ENCODE peak calls at places on chromosomes 5 and 9, in six cellular contexts. One of them, this sample, is unnamed.

GRCh38 chr9:137619240-137620090 is 660 bp downstream of the EHMT1 start:
- DNase-seq in MV-4-11: peak; percentile 15
- DNase-seq in activated effector memory CD4-positive, alpha-beta T cell treated with Interleukin-2 at 50 U/mL for 16 hours: peak; percentile 19
- DNase-seq in anterior cingulate cortex: no peak
- DNase-seq in fibroblast of villous mesenchyme: peak; percentile 56
- DNase-seq in PC-3: peak; percentile 39
- DNase-seq in this sample: no peak

GRCh38 chr5:137498736-137499505 is at the start of gene SPOCK1:
- DNase-seq in MV-4-11: peak; percentile 56
- DNase-seq in activated effector memory CD4-positive, alpha-beta T cell treated with Interleukin-2 at 50 U/mL for 16 hours: peak; percentile 4
- DNase-seq in anterior cingulate cortex: peak; percentile 72
- DNase-seq in fibroblast of villous mesenchyme: peak; percentile 67
- DNase-seq in PC-3: peak; percentile 76
- DNase-seq in this sample: peak; percentile 85

GRCh38 chr5:149002761-149003689 is 59.8 kb downstream of the SH3TC2 start:
- DNase-seq in MV-4-11: no peak
- DNase-seq in activated effector memory CD4-positive, alpha-beta T cell treated with Interleukin-2 at 50 U/mL for 16 hours: no peak
- DNase-seq in anterior cingulate cortex: no peak
- DNase-seq in fibroblast of villous mesenchyme: peak; percentile 63
- DNase-seq in PC-3: peak; percentile 95
- DNase-seq in this sample: no peak

GRCh38 chr5:62139741-62140140 is 166.3 kb upstream of the KIF2A start:
- DNase-seq in MV-4-11: peak; percentile 63
- DNase-seq in activated effector memory CD4-positive, alpha-beta T cell treated with Interleukin-2 at 50 U/mL for 16 hours: no peak
- DNase-seq in anterior cingulate cortex: no peak
- DNase-seq in fibroblast of villous mesenchyme: no peak
- DNase-seq in PC-3: no peak
- DNase-seq in this sample: no peak

GRCh38 chr5:116379306-116379705 is 195.3 kb downstream of the SEMA6A start:
- DNase-seq in MV-4-11: no peak
- DNase-seq in activated effector memory CD4-positive, alpha-beta T cell treated with Interleukin-2 at 50 U/mL for 16 hours: no peak
- DNase-seq in anterior cingulate cortex: no peak
- DNase-seq in fibroblast of villous mesenchyme: no peak
- DNase-seq in PC-3: no peak
- DNase-seq in this sample: peak; percentile 23

GRCh38 chr5:14983666-14984441 is 112.3 kb upstream of the ANKH start:
- DNase-seq in MV-4-11: peak; percentile 64
- DNase-seq in activated effector memory CD4-positive, alpha-beta T cell treated with Interleukin-2 at 50 U/mL for 16 hours: no peak
- DNase-seq in anterior cingulate cortex: no peak
- DNase-seq in fibroblast of villous mesenchyme: no peak
- DNase-seq in PC-3: no peak
- DNase-seq in this sample: no peak

GRCh38 chr5:115069087-115069968 is 100.4 kb downstream of the TRIM36 start:
- DNase-seq in MV-4-11: peak; percentile 43
- DNase-seq in activated effector memory CD4-positive, alpha-beta T cell treated with Interleukin-2 at 50 U/mL for 16 hours: no peak
- DNase-seq in anterior cingulate cortex: peak; percentile 10
- DNase-seq in fibroblast of villous mesenchyme: peak; percentile 52
- DNase-seq in PC-3: peak; percentile 56
- DNase-seq in this sample: peak; percentile 79

GRCh38 chr5:80957031-80957761 is 3.0 kb upstream of the RASGRF2 start:
- DNase-seq in MV-4-11: no peak
- DNase-seq in activated effector memory CD4-positive, alpha-beta T cell treated with Interleukin-2 at 50 U/mL for 16 hours: no peak
- DNase-seq in anterior cingulate cortex: no peak
- DNase-seq in fibroblast of villous mesenchyme: no peak
- DNase-seq in PC-3: peak; percentile 49
- DNase-seq in this sample: no peak

GRCh38 chr9:93096131-93096802 is at the start of gene CARD19:
- DNase-seq in MV-4-11: no peak
- DNase-seq in activated effector memory CD4-positive, alpha-beta T cell treated with Interleukin-2 at 50 U/mL for 16 hours: peak; percentile 48
- DNase-seq in anterior cingulate cortex: no peak
- DNase-seq in fibroblast of villous mesenchyme: peak; percentile 45
- DNase-seq in PC-3: peak; percentile 35
- DNase-seq in this sample: peak; percentile 71